ENCODE peak calls at places on chromosome 14, in six cellular contexts. W is activated CD4-positive, alpha-beta T cell treated with anti-CD3 and anti-CD28 coated beads for 36 hours; J is Panc1; D is Right ventricle myocardium superior; K is activated CD8-positive, alpha-beta T cell treated with anti-CD3 and anti-CD28 coated beads for 36 hours; E is pancreas. M is an unnamed sample.

GRCh38 chr14:85596562-85596961 is 66.6 kb downstream of the FLRT2 start:
- ATAC-seq in E (peak; percentile 74), K (no peak), W (no peak), J (no peak), D (no peak), M (no peak)

GRCh38 chr14:94337274-94337673 is 14.1 kb upstream of the SERPINA6 start:
- ATAC-seq in E (no peak), K (no peak), W (no peak), J (no peak), D (no peak), M (peak; percentile 38)

GRCh38 chr14:100524933-100525243 is 62.3 kb downstream of the BEGAIN start:
- ATAC-seq in W (peak; percentile 65), K (peak; percentile 47), D (no peak), E (peak; percentile 93), J (no peak), M (peak; percentile 42)

GRCh38 chr14:43438056-43438455 is 1069.0 kb downstream of the FSCB start:
- ATAC-seq in W (no peak), D (no peak), J (no peak), K (no peak), E (no peak), M (no peak)

GRCh38 chr14:22668417-22668816 is 24.3 kb upstream of the OR6J1 start:
- ATAC-seq in W (peak; percentile 82), K (peak; percentile 84), E (no peak), J (no peak), D (no peak), M (peak; percentile 66)

GRCh38 chr14:49796025-49796424 is 28.1 kb downstream of the KLHDC2 start:
- ATAC-seq in W (no peak), D (no peak), K (no peak), E (no peak), J (no peak), M (no peak)

GRCh38 chr14:31992051-31992450 is 85.1 kb upstream of the ARHGAP5 start:
- ATAC-seq in W (no peak), K (no peak), D (no peak), J (no peak), E (no peak), M (no peak)

GRCh38 chr14:100278702-100279101 is 27.5 kb downstream of the SLC25A29 start:
- ATAC-seq in J (peak; percentile 61), E (no peak), D (no peak), K (peak; percentile 46), W (no peak), M (no peak)

GRCh38 chr14:75653563-75653962 is 7.1 kb downstream of the ERG28 start:
- ATAC-seq in E (no peak), D (no peak), W (peak; percentile 30), K (no peak), J (no peak), M (peak; percentile 43)

GRCh38 chr14:92832137-92832700 is 38.1 kb downstream of the GOLGA5 start:
- ATAC-seq in E (no peak), W (no peak), J (no peak), K (no peak), D (no peak), M (no peak)

GRCh38 chr14:100428727-100429126 is 105.6 kb downstream of the SLC25A47 start:
- ATAC-seq in E (no peak), J (no peak), W (peak; percentile 78), D (no peak), K (no peak), M (peak; percentile 86)

GRCh38 chr14:100282083-100282350 is 24.2 kb downstream of the SLC25A29 start:
- ATAC-seq in W (no peak), J (no peak), K (no peak), D (no peak), E (no peak), M (no peak)

GRCh38 chr14:103848720-103849077 is 1.3 kb upstream of the PPP1R13B start:
- ATAC-seq in W (no peak), E (no peak), J (no peak), K (no peak), D (peak; percentile 57), M (no peak)

GRCh38 chr14:75822522-75823288 is 159.1 kb downstream of the TGFB3 start:
- ATAC-seq in J (no peak), E (no peak), W (no peak), K (no peak), D (peak; percentile 16), M (no peak)

GRCh38 chr14:49857427-49858003 is 4.9 kb upstream of the NEMF start:
- ATAC-seq in J (no peak), E (no peak), K (no peak), D (no peak), W (no peak), M (no peak)

GRCh38 chr14:64707661-64708060 is 3.4 kb downstream of the PLEKHG3 start:
- ATAC-seq in K (no peak), J (no peak), D (no peak), W (peak; percentile 37), E (no peak), M (peak; percentile 66)

GRCh38 chr14:45251912-45252311 is 1.1 kb downstream of the MIS18BP1 start:
- ATAC-seq in K (no peak), J (no peak), E (no peak), D (no peak), W (no peak), M (peak; percentile 14)

GRCh38 chr14:31336646-31337045 is 83.7 kb downstream of the HEATR5A start:
- ATAC-seq in K (no peak), E (no peak), W (no peak), J (no peak), D (no peak), M (no peak)

GRCh38 chr14:50631408-50631821 is 36.7 kb downstream of the SAV1 start:
- ATAC-seq in J (no peak), W (no peak), D (no peak), K (no peak), E (no peak), M (no peak)

GRCh38 chr14:96212140-96212539 is 7.5 kb downstream of the BDKRB2 start:
- ATAC-seq in K (no peak), E (no peak), J (no peak), D (no peak), W (no peak), M (no peak)

GRCh38 chr14:25680934-25681333 is 631.0 kb upstream of the STXBP6 start:
- ATAC-seq in W (no peak), D (no peak), K (no peak), J (no peak), E (no peak), M (no peak)

GRCh38 chr14:54300881-54301280 is 95.9 kb upstream of the CDKN3 start:
- ATAC-seq in J (no peak), D (no peak), W (no peak), K (no peak), E (peak; percentile 57), M (no peak)

GRCh38 chr14:90942511-90942910 is 117.9 kb downstream of the RPS6KA5 start:
- ATAC-seq in E (no peak), K (no peak), W (no peak), J (no peak), D (no peak), M (no peak)

GRCh38 chr14:21704340-21704737 is 30.7 kb upstream of the OR4E1 start:
- ATAC-seq in K (peak; percentile 68), J (no peak), E (no peak), W (peak; percentile 67), D (no peak), M (peak; percentile 48)

GRCh38 chr14:53109688-53110041 is 43.5 kb downstream of the DDHD1 start:
- ATAC-seq in D (no peak), E (no peak), J (no peak), K (peak; percentile 18), W (peak; percentile 36), M (peak; percentile 60)

GRCh38 chr14:104722938-104723650 is 935 bp upstream of the ADSS1 start:
- ATAC-seq in J (peak; percentile 11), E (no peak), W (no peak), D (no peak), K (no peak), M (peak; percentile 1)

GRCh38 chr14:37172936-37173613 is 669 bp upstream of the SLC25A21 start:
- ATAC-seq in W (no peak), E (no peak), D (no peak), K (no peak), J (no peak), M (no peak)

GRCh38 chr14:24630087-24630871 is 3.7 kb downstream of the GZMB start:
- ATAC-seq in D (no peak), K (peak; percentile 12), W (peak; percentile 25), J (no peak), E (no peak), M (no peak)

GRCh38 chr14:74980746-74981661 is 21.7 kb upstream of the EIF2B2 start:
- ATAC-seq in K (no peak), W (no peak), E (no peak), J (peak; percentile 76), D (no peak), M (no peak)

GRCh38 chr14:78848234-78848820 is 678.2 kb downstream of the NRXN3 start:
- ATAC-seq in E (peak; percentile 90), W (peak; percentile 51), J (no peak), K (peak; percentile 49), D (peak; percentile 59), M (peak; percentile 38)

GRCh38 chr14:105709281-105710118 is 183.1 kb downstream of the TMEM121 start:
- ATAC-seq in W (no peak), E (no peak), D (no peak), K (no peak), J (peak; percentile 32), M (no peak)

GRCh38 chr14:95215094-95215493 is 57.8 kb upstream of the DICER1 start:
- ATAC-seq in D (no peak), W (no peak), J (no peak), E (no peak), K (no peak), M (no peak)

GRCh38 chr14:26984318-26985177 is 386.7 kb upstream of the NOVA1 start:
- ATAC-seq in E (peak; percentile 83), W (no peak), K (no peak), J (peak; percentile 65), D (peak; percentile 77), M (no peak)

GRCh38 chr14:39946796-39947195 is 514.6 kb upstream of the FBXO33 start:
- ATAC-seq in D (no peak), K (no peak), W (no peak), E (no peak), J (no peak), M (no peak)

GRCh38 chr14:22131749-22132476 is 457.1 kb downstream of the DAD1 start:
- ATAC-seq in K (peak; percentile 34), D (no peak), J (no peak), E (no peak), W (no peak), M (no peak)

GRCh38 chr14:89486505-89486904 is 69.5 kb upstream of the FOXN3 start:
- ATAC-seq in W (no peak), D (peak; percentile 49), E (no peak), J (no peak), K (no peak), M (no peak)

GRCh38 chr14:81351205-81351604 is 48.9 kb downstream of the STON2 start:
- ATAC-seq in K (no peak), W (no peak), J (no peak), D (no peak), E (no peak), M (no peak)

GRCh38 chr14:74960702-74961101 is 5.3 kb upstream of the PGF start:
- ATAC-seq in E (no peak), J (no peak), D (no peak), W (no peak), K (no peak), M (no peak)

M was measured in activated T-helper 17 cell treated with anti-CD3 and anti-CD28 coated beads, Interleukin-2, amount 50 U/mL, for 72 hours.